ENCODE peak calls at places on chromosome 5, in five cellular contexts. X, I, F, G and A are unnamed samples.

GRCh38 chr5:59517926-59518585 is 375.5 kb downstream of the PDE4D start:
- DNase-seq in F (no peak), X (peak), I (no peak), G (no peak), A (no peak)

GRCh38 chr5:90020575-90021535 is 388.7 kb downstream of the CETN3 start:
- DNase-seq in I (no peak), F (no peak), X (peak), G (peak), A (no peak)

GRCh38 chr5:131899686-131900085 is 45.8 kb downstream of the MEIKIN start:
- DNase-seq in G (no peak), I (no peak), X (no peak), F (no peak), A (no peak)

GRCh38 chr5:151051066-151051930 is 29.5 kb downstream of the TNIP1 start:
- DNase-seq in X (peak), G (peak), I (peak), F (no peak), A (peak)

GRCh38 chr5:80128129-80128528 is 93.0 kb downstream of the THBS4 start:
- DNase-seq in F (no peak), X (no peak), G (no peak), I (no peak), A (no peak)

GRCh38 chr5:98497391-98497790 is 276.1 kb upstream of the RGMB start:
- DNase-seq in F (no peak), G (no peak), I (no peak), X (no peak), A (no peak)

GRCh38 chr5:43068037-43068436 is 27.9 kb upstream of the ANXA2R start:
- DNase-seq in G (no peak), X (no peak), F (no peak), I (no peak), A (no peak)

GRCh38 chr5:116571568-116572321 is 2.9 kb downstream of the SEMA6A start:
- DNase-seq in G (no peak), F (no peak), X (no peak), I (no peak), A (no peak)

GRCh38 chr5:135501965-135502364 is 33.8 kb downstream of the NEUROG1 start:
- DNase-seq in F (no peak), G (no peak), I (no peak), X (no peak), A (no peak)